ENCODE peak calls at places on chromosome 5, in four cellular contexts. One of them, this sample, is unnamed.

GRCh38 chr5:55003432-55004065 is 18.2 kb upstream of the ESM1 start:
- DNase-seq in GM23338: no peak
- DNase-seq in GM12878: no peak
- DNase-seq in A549: no peak
- DNase-seq in this sample: no peak

GRCh38 chr5:78806544-78806943 is 158.0 kb upstream of the LHFPL2 start:
- DNase-seq in GM23338: no peak
- DNase-seq in A549: no peak
- DNase-seq in GM12878: no peak
- DNase-seq in this sample: no peak

GRCh38 chr5:132475939-132476852 is 14.4 kb downstream of the IRF1 start:
- DNase-seq in GM23338: no peak
- DNase-seq in A549: no peak
- DNase-seq in GM12878: no peak
- DNase-seq in this sample: no peak

GRCh38 chr5:123549256-123549904 is 37.4 kb downstream of the CSNK1G3 start:
- DNase-seq in GM23338: no peak
- DNase-seq in A549: no peak
- DNase-seq in GM12878: peak; percentile 85
- DNase-seq in this sample: no peak

GRCh38 chr5:126368239-126368812 is 54.9 kb upstream of the GRAMD2B start:
- DNase-seq in A549: no peak
- DNase-seq in GM23338: peak; percentile 88
- DNase-seq in GM12878: no peak
- DNase-seq in this sample: no peak

GRCh38 chr5:97004423-97005060 is 68.7 kb downstream of the LNPEP start:
- DNase-seq in GM23338: no peak
- DNase-seq in GM12878: no peak
- DNase-seq in A549: no peak
- DNase-seq in this sample: no peak

GRCh38 chr5:150636391-150637244 is 3.8 kb upstream of the SYNPO start:
- DNase-seq in A549: no peak
- DNase-seq in GM23338: no peak
- DNase-seq in GM12878: no peak
- DNase-seq in this sample: no peak

GRCh38 chr5:34626036-34626435 is 30.1 kb upstream of the RAI14 start:
- DNase-seq in GM12878: no peak
- DNase-seq in GM23338: no peak
- DNase-seq in A549: peak; percentile 31
- DNase-seq in this sample: no peak

GRCh38 chr5:39992617-39993203 is 567.9 kb upstream of the DAB2 start:
- DNase-seq in GM23338: no peak
- DNase-seq in A549: no peak
- DNase-seq in GM12878: no peak
- DNase-seq in this sample: no peak

GRCh38 chr5:149541893-149542292 is 9.3 kb downstream of the CSNK1A1 start:
- DNase-seq in GM12878: no peak
- DNase-seq in GM23338: no peak
- DNase-seq in A549: no peak
- DNase-seq in this sample: no peak

GRCh38 chr5:170563808-170564207 is 60.0 kb downstream of the KCNIP1 start:
- DNase-seq in A549: no peak
- DNase-seq in GM12878: no peak
- DNase-seq in GM23338: no peak
- DNase-seq in this sample: no peak

GRCh38 chr5:170562166-170562565 is 58.3 kb downstream of the KCNIP1 start:
- DNase-seq in A549: no peak
- DNase-seq in GM23338: no peak
- DNase-seq in GM12878: no peak
- DNase-seq in this sample: no peak

GRCh38 chr5:170569101-170569500 is 65.3 kb downstream of the KCNIP1 start:
- DNase-seq in GM12878: no peak
- DNase-seq in A549: no peak
- DNase-seq in GM23338: no peak
- DNase-seq in this sample: no peak

GRCh38 chr5:170570492-170570891 is 66.7 kb downstream of the KCNIP1 start:
- DNase-seq in A549: no peak
- DNase-seq in GM23338: no peak
- DNase-seq in GM12878: no peak
- DNase-seq in this sample: no peak

DNA sequence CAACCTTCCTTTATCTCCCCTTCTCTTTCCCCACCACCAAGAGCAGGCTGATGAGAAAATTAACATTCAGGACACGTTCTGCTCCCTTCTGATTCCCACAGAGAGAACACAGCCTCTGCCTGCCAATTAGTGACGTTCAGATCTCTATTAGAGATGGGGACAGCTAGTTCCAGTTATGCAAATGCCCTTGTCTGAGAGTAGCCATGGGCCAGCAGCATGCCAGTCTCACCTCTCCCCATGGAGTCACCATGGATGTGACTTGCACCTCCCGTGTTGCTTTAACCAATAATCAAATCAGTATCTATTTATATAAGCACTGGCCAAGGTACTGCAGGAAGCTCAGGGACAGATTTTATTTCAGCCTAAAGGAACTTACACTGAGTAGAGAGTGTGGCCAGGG is 61.3 kb downstream of the KCNIP1 start:
- DNase-seq in GM12878: no peak
- DNase-seq in GM23338: no peak
- DNase-seq in A549: no peak
- DNase-seq in this sample: no peak
- TF ChIP-seq REST in GM12878: no peak
- TF ChIP-seq REST in GM23338: no peak
- TF ChIP-seq REST in A549: no peak
- TF ChIP-seq REST in this sample: no peak

DNA sequence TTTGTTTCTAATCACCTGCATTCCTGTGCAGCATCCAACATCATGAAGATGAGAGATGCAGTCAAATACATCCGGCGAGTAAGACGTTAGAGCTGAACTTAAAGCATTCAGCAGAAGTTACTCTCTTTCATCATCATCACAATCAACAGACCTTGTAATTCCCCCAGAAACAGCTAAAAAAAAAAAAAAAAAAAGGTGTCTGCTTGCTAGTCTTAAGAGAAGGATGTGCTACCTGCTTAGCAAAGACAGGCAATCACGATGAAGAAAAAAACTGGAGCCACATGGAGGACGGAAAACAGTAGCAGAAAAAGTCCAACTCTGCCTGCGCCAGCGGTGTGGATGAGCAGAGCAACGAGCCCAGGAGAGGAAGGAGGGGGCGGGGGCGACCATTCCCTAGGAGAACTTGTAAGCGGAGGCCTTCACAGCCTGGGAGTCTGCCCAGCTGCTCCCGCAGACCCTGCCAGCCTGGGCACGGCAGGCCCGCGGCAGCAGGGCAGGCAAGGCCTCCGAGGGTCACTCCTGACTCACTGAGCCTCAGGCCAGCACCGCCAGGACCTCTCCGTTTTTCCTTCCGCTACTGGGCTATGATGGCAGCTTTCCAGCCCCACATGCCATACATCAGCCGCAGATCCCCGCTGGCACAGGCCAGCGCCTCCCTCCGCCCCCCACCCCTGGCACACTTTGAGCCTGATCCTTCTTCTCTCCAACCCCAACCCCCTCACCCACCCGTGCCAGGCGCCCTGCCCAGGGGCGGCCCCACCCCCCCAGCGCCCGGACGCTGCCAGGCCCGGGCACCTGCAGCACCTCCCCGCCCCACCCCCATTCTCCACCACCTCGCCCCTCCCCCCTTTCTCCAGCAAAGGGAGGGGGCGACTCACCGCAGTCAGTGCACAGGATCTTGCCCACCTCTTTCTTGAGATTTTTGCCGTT is 1.3 kb downstream of the NRG2 start:
- DNase-seq in GM23338: peak; percentile 53
- DNase-seq in GM12878: peak; percentile 36
- DNase-seq in A549: peak; percentile 47
- DNase-seq in this sample: no peak
- TF ChIP-seq REST in GM23338: no peak
- TF ChIP-seq REST in GM12878: no peak
- TF ChIP-seq REST in A549: no peak
- TF ChIP-seq REST in this sample: no peak

DNA sequence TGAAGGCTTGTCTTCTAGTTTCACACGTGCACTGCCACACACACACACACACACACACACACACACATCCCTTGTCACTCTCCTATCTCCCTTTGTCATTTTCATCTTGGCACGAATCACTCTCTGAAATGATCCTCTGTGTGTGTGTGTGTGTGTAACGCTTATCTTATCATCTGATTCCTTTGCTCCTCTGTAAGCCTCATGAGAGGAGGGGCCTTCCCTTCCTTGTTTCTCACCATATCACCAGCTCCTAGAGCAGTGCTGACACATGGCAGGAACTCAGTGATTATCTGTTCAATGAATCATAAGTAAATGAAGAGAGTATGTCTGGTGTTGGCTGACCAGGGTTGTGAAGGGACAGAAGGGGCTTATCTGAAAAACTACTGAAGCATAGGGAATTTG is 53.3 kb downstream of the PDE4D start:
- DNase-seq in GM12878: no peak
- DNase-seq in GM23338: no peak
- DNase-seq in A549: no peak
- DNase-seq in this sample: no peak
- TF ChIP-seq REST in GM12878: no peak
- TF ChIP-seq REST in GM23338: no peak
- TF ChIP-seq REST in A549: no peak
- TF ChIP-seq REST in this sample: no peak

DNA sequence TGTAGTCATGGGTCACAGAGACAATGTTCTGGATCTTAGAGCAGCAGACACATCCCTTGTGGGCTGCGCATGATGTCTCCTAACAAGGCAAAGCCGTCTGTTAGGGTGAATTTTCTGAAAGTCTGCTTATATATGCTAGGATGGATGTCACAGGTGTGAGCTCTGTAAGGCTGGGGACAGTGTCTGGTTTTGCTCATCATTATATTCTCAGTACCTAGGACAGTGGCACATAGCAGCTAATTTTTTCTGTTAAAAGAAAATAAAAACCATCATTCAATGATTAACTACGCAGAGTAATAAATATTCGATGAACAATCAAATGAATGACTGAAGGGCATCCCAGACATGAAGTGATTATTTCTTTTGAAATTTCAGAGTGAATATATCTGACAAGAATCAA is 52.9 kb upstream of the FAM169A start:
- DNase-seq in A549: no peak
- DNase-seq in GM12878: no peak
- DNase-seq in GM23338: no peak
- DNase-seq in this sample: no peak
- TF ChIP-seq REST in A549: peak; percentile 68
- TF ChIP-seq REST in GM12878: peak; percentile 15
- TF ChIP-seq REST in GM23338: peak; percentile 49
- TF ChIP-seq REST in this sample: no peak

GRCh38 chr5:175223336-175223735 is 220.6 kb downstream of the DRD1 start:
- DNase-seq in A549: no peak
- DNase-seq in GM12878: no peak
- DNase-seq in GM23338: no peak
- DNase-seq in this sample: no peak

GRCh38 chr5:175216991-175217390 is 227.0 kb downstream of the DRD1 start:
- DNase-seq in GM23338: no peak
- DNase-seq in GM12878: no peak
- DNase-seq in A549: no peak
- DNase-seq in this sample: no peak

GRCh38 chr5:175214152-175214551 is 229.8 kb downstream of the DRD1 start:
- DNase-seq in GM23338: no peak
- DNase-seq in GM12878: no peak
- DNase-seq in A549: peak; percentile 53
- DNase-seq in this sample: no peak

GRCh38 chr5:175215906-175216305 is 228.1 kb downstream of the DRD1 start:
- DNase-seq in GM23338: no peak
- DNase-seq in GM12878: no peak
- DNase-seq in A549: no peak
- DNase-seq in this sample: no peak

GRCh38 chr5:175219256-175219835 is 224.6 kb downstream of the DRD1 start:
- DNase-seq in GM12878: no peak
- DNase-seq in GM23338: no peak
- DNase-seq in A549: no peak
- DNase-seq in this sample: no peak
- TF ChIP-seq REST in GM12878: no peak
- TF ChIP-seq REST in GM23338: no peak
- TF ChIP-seq REST in A549: no peak
- TF ChIP-seq REST in this sample: no peak